ENCODE peak calls at places on chromosomes 2 and 18, in six cellular contexts. H is MM.1S, W is HFFc6, J is psoas muscle, R is fibroblast of lung, F is uterus. M is an unnamed sample.

GRCh38 chr2:2834105-2834504 is 503.0 kb upstream of the MYT1L start:
- DNase-seq in J (no peak), W (no peak), H (no peak), R (no peak), F (no peak), M (no peak)

GRCh38 chr2:237978058-237978712 is 11.4 kb downstream of the UBE2F start:
- DNase-seq in W (peak), J (no peak), R (no peak), F (no peak), H (no peak), M (no peak)

GRCh38 chr2:3692375-3692774 is 11.0 kb upstream of the DCDC2C start:
- DNase-seq in F (no peak), W (no peak), J (no peak), H (no peak), R (no peak), M (no peak)

GRCh38 chr2:64792995-64793639 is 139.4 kb upstream of the SERTAD2 start:
- DNase-seq in H (no peak), J (no peak), R (peak), F (no peak), W (no peak), M (no peak)

GRCh38 chr2:30653847-30654246 is 153.4 kb downstream of the CAPN13 start:
- DNase-seq in J (peak), R (peak), W (peak), F (no peak), H (no peak), M (no peak)

GRCh38 chr2:230671117-230671516 is 41.5 kb upstream of the CAB39 start:
- DNase-seq in W (peak), J (no peak), R (peak), F (no peak), H (peak), M (no peak)

GRCh38 chr2:237471457-237472186 is 15.4 kb upstream of the MLPH start:
- DNase-seq in R (peak), J (peak), F (no peak), H (peak), W (peak), M (no peak)

GRCh38 chr2:156826342-156826933 is 390.3 kb downstream of the GPD2 start:
- DNase-seq in F (no peak), R (peak), J (no peak), W (peak), H (no peak), M (no peak)

GRCh38 chr18:76679877-76680276 is 142.5 kb upstream of the ZNF236 start:
- DNase-seq in J (no peak), F (peak), R (no peak), H (no peak), W (no peak), M (no peak)

GRCh38 chr2:175855236-175855635 is 146.8 kb downstream of the LNPK start:
- DNase-seq in R (no peak), F (no peak), W (no peak), H (no peak), J (no peak), M (no peak)

GRCh38 chr2:1049691-1050090 is 99.0 kb downstream of the SNTG2 start:
- DNase-seq in H (no peak), F (no peak), R (peak), J (no peak), W (peak), M (no peak)

GRCh38 chr2:235091421-235091820 is 139.6 kb downstream of the SH3BP4 start:
- DNase-seq in H (no peak), W (no peak), F (no peak), R (no peak), J (no peak), M (no peak)

GRCh38 chr2:47015206-47015605 is 99.6 kb upstream of the MCFD2 start:
- DNase-seq in W (no peak), H (no peak), R (no peak), J (no peak), F (no peak), M (no peak)

GRCh38 chr2:77862120-77862519 is 339.9 kb upstream of the LRRTM4 start:
- DNase-seq in H (no peak), W (no peak), R (no peak), F (no peak), J (no peak), M (no peak)
- TF ChIP-seq CTCF in H (no peak), W (no peak), R (no peak), F (no peak), J (no peak), M (no peak)

DNA sequence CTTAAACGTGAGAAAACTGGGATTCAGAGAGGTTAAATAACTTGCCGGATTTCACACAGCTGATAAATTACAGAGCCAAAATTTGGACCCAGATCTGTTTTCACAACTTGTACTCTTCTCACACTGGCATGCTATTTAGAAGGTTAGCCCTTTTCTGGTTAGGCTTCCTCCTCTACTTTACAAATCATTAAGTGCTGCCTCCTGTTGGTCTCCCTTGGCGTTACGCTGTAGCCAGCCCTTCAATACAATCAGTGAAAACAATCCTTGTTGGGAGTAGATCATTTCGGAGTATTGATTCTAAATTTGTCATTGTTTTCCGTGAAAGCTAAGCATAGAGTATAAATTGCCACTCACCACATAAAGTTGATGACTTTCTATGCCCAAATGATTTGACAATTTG is 153.5 kb downstream of the ARHGAP15 start:
- DNase-seq in H (no peak), R (no peak), W (no peak), J (no peak), F (no peak), M (no peak)
- TF ChIP-seq CTCF in H (peak), R (peak), W (peak), J (no peak), F (no peak), M (no peak)

GRCh38 chr2:24363306-24363705 is 3.0 kb upstream of the ITSN2 start:
- DNase-seq in J (no peak), W (no peak), H (no peak), R (no peak), F (no peak), M (no peak)

GRCh38 chr2:24359701-24360049 is 661 bp downstream of the ITSN2 start:
- DNase-seq in J (peak), W (no peak), R (no peak), F (peak), H (peak), M (peak)

GRCh38 chr2:24360963-24361330 is 611 bp upstream of the ITSN2 start:
- DNase-seq in J (no peak), F (no peak), W (no peak), R (no peak), H (no peak), M (no peak)

GRCh38 chr2:24360050-24360962 is at the start of gene ITSN2:
- DNase-seq in F (peak), J (peak), W (peak), R (peak), H (peak), M (peak)

DNA sequence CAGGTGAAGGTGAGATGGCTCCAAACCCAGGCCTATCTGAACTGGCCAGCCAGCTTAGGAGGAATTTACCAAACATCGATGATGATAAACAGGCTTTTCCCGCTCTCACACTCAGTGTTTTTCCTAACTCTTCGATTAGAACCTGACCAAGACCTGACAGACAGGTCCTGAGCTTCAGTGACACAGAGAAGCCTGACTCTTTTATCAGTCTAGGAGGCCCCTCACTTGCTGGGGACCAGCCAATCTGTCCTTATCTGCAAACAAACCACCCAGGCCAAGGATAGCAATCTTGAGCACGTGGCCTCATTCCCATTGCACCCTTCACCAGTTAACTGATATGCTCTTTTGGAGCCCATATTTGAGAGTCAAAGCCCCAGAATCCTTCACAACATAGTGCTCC is 1.9 kb upstream of the ITSN2 start:
- DNase-seq in J (no peak), H (no peak), F (no peak), R (no peak), W (no peak), M (no peak)
- TF ChIP-seq CTCF in J (no peak), H (no peak), F (no peak), R (no peak), W (no peak), M (no peak)

DNA sequence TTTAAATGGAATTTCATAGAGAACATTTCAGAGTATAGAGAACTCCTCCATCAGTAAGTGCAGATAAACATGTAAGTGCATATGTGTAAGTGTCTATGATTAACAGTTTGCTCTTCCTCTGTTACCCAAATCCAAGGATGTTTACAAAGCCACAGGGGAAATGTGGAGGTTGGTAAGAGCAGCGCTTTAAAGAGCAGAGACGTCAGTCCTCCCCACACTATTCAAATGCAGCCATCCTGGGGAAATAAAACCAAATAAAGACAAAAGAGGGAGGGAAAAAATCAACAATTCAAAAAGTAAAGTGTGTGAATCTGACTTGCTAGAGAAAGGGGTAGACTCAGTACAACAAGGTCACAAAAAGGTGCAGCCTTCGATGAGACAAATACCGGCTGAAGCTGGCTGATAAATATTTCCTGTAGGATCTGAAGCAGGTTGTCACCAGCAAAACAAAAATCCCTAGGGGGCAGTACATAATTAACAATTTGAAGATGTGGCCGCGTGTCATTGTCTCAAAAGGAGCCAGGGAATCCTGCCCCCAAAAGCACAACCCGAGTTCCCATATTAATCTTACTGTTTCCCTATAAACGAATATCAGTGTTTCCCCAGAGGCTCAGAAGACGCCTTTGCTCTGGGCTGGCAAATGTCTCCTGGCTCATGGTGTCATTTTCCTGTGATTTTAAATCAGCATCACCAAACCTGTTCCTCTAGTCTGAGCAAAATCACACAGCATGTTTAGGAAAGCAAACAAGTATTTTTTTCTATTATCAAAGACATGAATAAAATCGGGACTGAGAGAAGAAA is 216.5 kb downstream of the CDCA7 start:
- DNase-seq in H (no peak), F (no peak), R (peak), W (peak), J (no peak), M (no peak)
- TF ChIP-seq CTCF in H (no peak), F (peak), R (peak), W (peak), J (peak), M (no peak)

DNA sequence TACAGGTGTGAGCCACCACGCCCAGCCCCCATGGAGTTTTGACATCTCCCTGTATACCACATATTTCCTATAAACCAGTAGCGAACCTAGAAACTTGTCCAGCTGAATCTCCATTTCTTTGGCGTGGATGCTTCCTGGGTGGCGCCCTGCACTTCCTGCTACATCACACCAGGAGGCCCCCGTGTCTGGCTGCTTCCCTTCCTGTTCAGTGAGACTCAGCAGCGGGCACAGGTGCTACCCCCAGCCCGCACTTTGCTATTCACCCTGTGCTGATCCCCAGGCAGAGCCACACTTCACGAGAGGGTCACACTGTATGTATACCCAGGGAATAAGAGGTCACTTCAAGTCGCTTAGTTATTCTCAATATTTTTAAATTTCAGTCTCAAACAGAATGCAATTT is 35.0 kb downstream of the CYP27C1 start:
- DNase-seq in J (no peak), H (no peak), W (no peak), R (no peak), F (no peak), M (no peak)
- TF ChIP-seq CTCF in J (no peak), H (no peak), W (peak), R (no peak), F (no peak), M (no peak)

DNA sequence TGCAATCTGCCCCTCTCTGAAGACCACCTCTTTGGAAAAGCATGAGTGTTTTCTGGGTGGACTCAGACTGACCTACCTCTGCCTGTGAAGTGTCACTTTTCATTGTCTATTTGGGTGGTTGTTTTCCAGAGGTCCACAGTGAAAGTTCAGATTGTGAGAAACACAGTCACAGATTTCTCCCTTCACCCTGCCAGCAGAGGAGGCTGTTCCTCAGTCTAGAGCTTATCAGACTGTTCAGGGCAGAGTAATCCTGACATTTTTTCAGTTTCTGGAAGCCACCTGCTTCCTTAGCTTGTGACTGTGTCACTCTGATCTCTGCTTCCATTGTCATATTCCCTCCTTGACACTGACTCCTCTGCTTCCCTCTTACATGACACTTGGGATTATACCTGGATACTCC is 55.4 kb upstream of the RMP24 start:
- DNase-seq in J (no peak), R (no peak), F (no peak), H (no peak), W (no peak), M (no peak)
- TF ChIP-seq CTCF in J (no peak), R (no peak), F (no peak), H (peak), W (no peak), M (no peak)

GRCh38 chr2:204507636-204508035 is 37.6 kb upstream of the PARD3B start:
- DNase-seq in R (no peak), F (no peak), H (no peak), W (no peak), J (no peak), M (no peak)

GRCh38 chr2:204505488-204505887 is 39.8 kb upstream of the PARD3B start:
- DNase-seq in H (no peak), W (no peak), F (no peak), J (no peak), R (peak), M (no peak)

GRCh38 chr2:204504594-204504993 is 40.7 kb upstream of the PARD3B start:
- DNase-seq in W (no peak), J (no peak), R (no peak), F (no peak), H (no peak), M (no peak)

GRCh38 chr2:204503869-204504268 is 41.4 kb upstream of the PARD3B start:
- DNase-seq in R (peak), J (no peak), F (no peak), W (peak), H (no peak), M (no peak)

DNA sequence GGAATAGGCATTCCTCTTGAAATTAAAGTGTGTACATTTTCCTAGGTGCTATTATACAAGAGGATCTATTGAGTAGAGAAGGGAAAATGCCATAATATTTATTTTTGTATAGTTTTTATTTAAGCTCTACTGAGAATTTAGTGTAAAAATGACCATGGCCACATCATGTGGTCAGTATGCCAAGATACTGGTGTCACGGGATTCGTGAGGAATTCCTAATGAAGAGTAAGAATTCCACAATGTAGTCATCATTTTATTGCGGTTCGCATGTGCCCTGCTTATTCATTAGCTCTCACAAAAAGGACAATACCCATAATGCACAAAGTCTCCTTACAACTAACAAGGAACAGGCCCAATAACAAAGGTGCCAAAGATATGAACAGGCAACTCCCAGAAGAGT is 39.3 kb upstream of the PARD3B start:
- DNase-seq in W (peak), J (no peak), F (no peak), R (peak), H (no peak), M (no peak)
- TF ChIP-seq CTCF in W (no peak), J (no peak), F (no peak), R (no peak), H (no peak), M (no peak)

DNA sequence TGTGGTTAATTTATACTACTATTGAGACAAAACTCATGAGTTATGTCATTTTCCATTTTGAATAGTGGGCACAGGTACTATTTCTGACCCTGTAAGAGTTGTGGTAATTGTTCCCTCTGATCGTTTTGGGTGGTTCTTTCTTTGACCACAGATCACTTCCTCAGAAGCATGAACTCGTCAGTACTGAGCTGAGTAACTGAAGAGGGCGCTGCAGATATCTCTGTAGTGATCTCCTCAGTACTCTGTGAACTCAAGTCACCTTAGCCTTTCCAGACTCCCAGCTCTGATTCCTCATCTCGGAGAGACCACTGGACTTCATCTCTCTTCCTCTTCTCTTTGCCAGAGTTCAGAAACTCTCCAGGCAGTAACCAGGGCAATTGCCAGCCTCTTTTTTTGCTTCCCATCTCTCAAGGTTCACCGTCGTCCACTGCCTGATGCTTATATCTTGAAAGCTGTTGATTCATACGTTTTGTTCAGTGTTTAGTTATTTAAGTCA is 9.4 kb upstream of the IL1RL1 start:
- DNase-seq in F (no peak), W (no peak), H (peak), R (no peak), J (no peak), M (no peak)
- TF ChIP-seq CTCF in F (no peak), W (peak), H (peak), R (peak), J (no peak), M (no peak)

GRCh38 chr18:75607701-75608100 is 180.2 kb upstream of the SMIM21 start:
- DNase-seq in R (peak), H (no peak), W (no peak), J (no peak), F (no peak), M (no peak)
- TF ChIP-seq CTCF in R (no peak), H (no peak), W (no peak), J (no peak), F (no peak), M (no peak)